ENCODE peak calls at places on chromosomes 4 and X, in eight cellular contexts. T is AG10803; P is posterior cingulate gyrus; M is NCI-H2171 treated with DMSO at 0.1 percent for 48 hours; I is DMS 273 treated with DMSO at 0.1 percent for 48 hours; W is T follicular helper cell; D is stimulated activated CD4-positive, alpha-beta T cell treated with anti-CD3 and anti-CD28 coated beads, Interleukin-15, amount 100 ng/mL, for 1 hour; F is H9. Y is an unnamed sample.

GRCh38 chrX:122439836-122440235 is 744.2 kb upstream of the GRIA3 start:
- DNase-seq in M (no peak), F (no peak), P (no peak), W (no peak), D (no peak), T (peak), I (no peak), Y (no peak)

GRCh38 chr4:89371614-89372013 is 64.0 kb upstream of the GPRIN3 start:
- DNase-seq in M (no peak), D (no peak), I (no peak), P (no peak), F (no peak), W (no peak), T (no peak), Y (no peak)

GRCh38 chrX:72540318-72540717 is 32.3 kb downstream of the HDAC8 start:
- DNase-seq in T (peak), F (no peak), I (peak), W (no peak), P (no peak), D (no peak), M (peak), Y (peak)

GRCh38 chr4:3477750-3478430 is 14.8 kb downstream of the DOK7 start:
- DNase-seq in W (no peak), F (no peak), M (no peak), T (no peak), D (no peak), P (no peak), I (no peak), Y (peak)

GRCh38 chrX:38375888-38376287 is 23.5 kb downstream of the OTC start:
- DNase-seq in M (peak), D (no peak), F (no peak), P (no peak), I (no peak), T (no peak), W (no peak), Y (peak)

GRCh38 chrX:103330601-103331397 is 760 bp downstream of the TCEAL7 start:
- DNase-seq in I (no peak), T (no peak), P (no peak), M (no peak), W (no peak), D (no peak), F (peak), Y (peak)

GRCh38 chr4:42416017-42416416 is 18.7 kb downstream of the SHISA3 start:
- DNase-seq in I (no peak), W (no peak), D (no peak), T (no peak), F (no peak), P (no peak), M (no peak), Y (no peak)

GRCh38 chr4:153997506-153997905 is 208.6 kb upstream of the SFRP2 start:
- DNase-seq in P (no peak), W (no peak), M (no peak), I (no peak), T (peak), D (no peak), F (no peak), Y (no peak)

GRCh38 chr4:151227731-151228130 is 49.2 kb upstream of the PRSS48 start:
- DNase-seq in M (no peak), D (no peak), I (no peak), T (peak), F (no peak), P (peak), W (no peak), Y (no peak)

GRCh38 chr4:53592686-53593641 is 1.7 kb upstream of the LNX1 start:
- DNase-seq in I (no peak), W (no peak), M (no peak), T (no peak), D (no peak), F (peak), P (no peak), Y (no peak)

GRCh38 chrX:35244796-35245508 is 302.4 kb downstream of the FAM47B start:
- DNase-seq in T (no peak), F (no peak), P (no peak), I (no peak), M (no peak), D (no peak), W (no peak), Y (no peak)

GRCh38 chr4:72128741-72129140 is 96.9 kb downstream of the NPFFR2 start:
- DNase-seq in T (no peak), W (no peak), I (no peak), P (no peak), F (no peak), M (no peak), D (no peak), Y (no peak)

GRCh38 chr4:77618383-77619241 is 13.0 kb downstream of the CXCL13 start:
- DNase-seq in P (peak), W (peak), T (peak), M (peak), F (peak), I (no peak), D (peak), Y (peak)

GRCh38 chr4:39698424-39699009 is 581 bp downstream of the UBE2K start:
- DNase-seq in I (no peak), D (peak), P (peak), T (no peak), W (peak), M (peak), F (peak), Y (peak)

GRCh38 chr4:36235306-36235705 is 9.0 kb downstream of the ARAP2 start:
- DNase-seq in D (no peak), M (no peak), F (peak), T (no peak), W (no peak), P (no peak), I (no peak), Y (no peak)

GRCh38 chr4:173333658-173334084 is 487 bp downstream of the HMGB2 start:
- DNase-seq in I (no peak), F (peak), T (peak), M (peak), P (peak), W (peak), D (peak), Y (peak)

GRCh38 chrX:1321689-1322088 is 14.9 kb upstream of the IL3RA start:
- DNase-seq in P (no peak), D (no peak), T (no peak), F (no peak), W (no peak), I (no peak), M (no peak), Y (no peak)

GRCh38 chr4:28341784-28342183 is 1481.1 kb downstream of the STIM2 start:
- DNase-seq in P (no peak), F (no peak), I (no peak), W (no peak), D (no peak), M (no peak), T (no peak), Y (no peak)

GRCh38 chr4:18042012-18042411 is 20.5 kb upstream of the LCORL start:
- DNase-seq in W (no peak), P (no peak), D (no peak), M (no peak), I (no peak), F (no peak), T (no peak), Y (no peak)

GRCh38 chrX:25013593-25014365 is 2.0 kb downstream of the ARX start:
- DNase-seq in P (no peak), W (no peak), T (no peak), D (no peak), M (peak), I (no peak), F (no peak), Y (no peak)

GRCh38 chr4:102825261-102826071 is 1.9 kb downstream of the UBE2D3 start:
- DNase-seq in I (peak), T (peak), F (peak), D (no peak), P (peak), M (peak), W (peak), Y (peak)

GRCh38 chrX:124383367-124383766 is 37.0 kb downstream of the SH2D1A start:
- DNase-seq in T (peak), P (no peak), F (no peak), D (no peak), W (no peak), I (no peak), M (no peak), Y (no peak)

GRCh38 chr4:108834787-108835384 is 72.0 kb upstream of the ETNPPL start:
- DNase-seq in I (no peak), D (no peak), F (no peak), P (no peak), T (peak), M (peak), W (no peak), Y (peak)

GRCh38 chrX:78997870-78998558 is 52.8 kb downstream of the P2RY10 start:
- DNase-seq in I (no peak), W (no peak), M (no peak), D (no peak), T (no peak), P (no peak), F (no peak), Y (no peak)

GRCh38 chr4:72186714-72187113 is 154.9 kb downstream of the NPFFR2 start:
- DNase-seq in M (no peak), W (no peak), I (no peak), P (no peak), F (no peak), D (no peak), T (no peak), Y (no peak)

GRCh38 chr4:3365326-3365725 is 72.5 kb downstream of the RGS12 start:
- DNase-seq in W (no peak), F (no peak), M (no peak), D (no peak), P (no peak), I (no peak), T (no peak), Y (no peak)

GRCh38 chrX:6184900-6185515 is 43.7 kb downstream of the NLGN4X start:
- DNase-seq in W (no peak), P (no peak), I (no peak), D (no peak), T (no peak), F (no peak), M (no peak), Y (no peak)

GRCh38 chr4:22477136-22477793 is 38.6 kb downstream of the ADGRA3 start:
- DNase-seq in I (no peak), W (no peak), M (no peak), D (no peak), T (no peak), F (no peak), P (no peak), Y (no peak)

GRCh38 chr4:113979157-113979972 is at the start of gene ARSJ:
- DNase-seq in W (no peak), I (peak), D (no peak), F (peak), M (peak), P (peak), T (peak), Y (peak)

GRCh38 chr4:78551420-78552351 is at the start of gene ANXA3:
- DNase-seq in W (no peak), I (no peak), M (peak), T (no peak), P (no peak), D (no peak), F (peak), Y (no peak)

GRCh38 chr4:186002853-186003252 is 66.1 kb upstream of the TLR3 start:
- DNase-seq in P (no peak), T (no peak), I (no peak), W (no peak), D (no peak), M (no peak), F (no peak), Y (no peak)

GRCh38 chr4:21976166-21976565 is 27.6 kb upstream of the KCNIP4 start:
- DNase-seq in D (no peak), F (no peak), T (no peak), P (peak), M (no peak), I (no peak), W (no peak), Y (no peak)

GRCh38 chrX:79259073-79259689 is 108.0 kb downstream of the ITM2A start:
- DNase-seq in I (no peak), D (no peak), W (peak), F (no peak), T (no peak), P (no peak), M (no peak), Y (no peak)

GRCh38 chrX:3717742-3718420 is 4.4 kb upstream of the PRKX start:
- DNase-seq in P (no peak), W (no peak), F (no peak), I (no peak), D (no peak), M (no peak), T (no peak), Y (no peak)

Y was measured in NCI-H524.